ENCODE peak calls at places on chromosomes 1 and 21, in five cellular contexts. S, N, J, P and L are unnamed samples.

GRCh38 chr1:205612556-205612955 is 19.3 kb downstream of the ELK4 start:
- DNase-seq in S (no peak), N (no peak), J (no peak), P (no peak), L (no peak)

GRCh38 chr1:151024540-151025146 is 11.7 kb upstream of the BNIPL start:
- DNase-seq in S (no peak), N (peak), J (no peak), P (peak), L (peak)

GRCh38 chr1:25902462-25902861 is 3.8 kb downstream of the STMN1 start:
- DNase-seq in S (no peak), N (no peak), J (no peak), P (no peak), L (no peak)

GRCh38 chr1:111516008-111516535 is 12.6 kb upstream of the ADORA3 start:
- DNase-seq in S (no peak), N (no peak), J (no peak), P (no peak), L (peak)

GRCh38 chr1:85289207-85289847 is 12.9 kb upstream of the BCL10 start:
- DNase-seq in S (no peak), N (no peak), J (no peak), P (peak), L (no peak)

GRCh38 chr1:244967159-244967558 is 102.8 kb upstream of the HNRNPU start:
- DNase-seq in S (no peak), N (no peak), J (no peak), P (no peak), L (no peak)

GRCh38 chr1:101158424-101158823 is 78.4 kb upstream of the S1PR1 start:
- DNase-seq in S (no peak), N (no peak), J (no peak), P (no peak), L (no peak)

GRCh38 chr1:121519042-121519755 is 334.4 kb downstream of the SRGAP2C start:
- DNase-seq in S (peak), N (peak), J (no peak), P (no peak), L (peak)

GRCh38 chr1:205812271-205812877 is 624 bp downstream of the SLC41A1 start:
- DNase-seq in S (no peak), N (peak), J (no peak), P (no peak), L (no peak)

GRCh38 chr1:88983791-88984552 is 8.5 kb downstream of the KYAT3 start:
- DNase-seq in S (peak), N (peak), J (no peak), P (no peak), L (no peak)

GRCh38 chr1:27359822-27360158 is 7.0 kb downstream of the MAP3K6 start:
- DNase-seq in S (no peak), N (no peak), J (no peak), P (no peak), L (no peak)

GRCh38 chr1:206456577-206457375 is 13.5 kb upstream of the IKBKE start:
- DNase-seq in S (peak), N (no peak), J (no peak), P (peak), L (no peak)

GRCh38 chr1:30761312-30762151 is 4.0 kb upstream of the LAPTM5 start:
- DNase-seq in S (no peak), N (no peak), J (no peak), P (no peak), L (no peak)

GRCh38 chr1:176717052-176717754 is 254.2 kb downstream of the PAPPA2 start:
- DNase-seq in S (no peak), N (no peak), J (no peak), P (no peak), L (no peak)

GRCh38 chr1:59669752-59670312 is 144.9 kb upstream of the HOOK1 start:
- DNase-seq in S (no peak), N (no peak), J (no peak), P (no peak), L (peak)

GRCh38 chr21:28547795-28548194 is 444.9 kb downstream of the LTN1 start:
- DNase-seq in S (no peak), N (no peak), J (no peak), P (no peak), L (no peak)

GRCh38 chr1:23384312-23385058 is 14.8 kb upstream of the ZNF436 start:
- DNase-seq in S (no peak), N (no peak), J (no peak), P (no peak), L (no peak)

GRCh38 chr1:83794384-83794783 is 204.5 kb downstream of the TTLL7 start:
- DNase-seq in S (no peak), N (no peak), J (no peak), P (no peak), L (no peak)

GRCh38 chr1:150564051-150564991 is 15.1 kb downstream of the MCL1 start:
- DNase-seq in S (no peak), N (no peak), J (no peak), P (no peak), L (no peak)

GRCh38 chr1:42817440-42817767 is 207 bp upstream of the SVBP start:
- DNase-seq in S (no peak), N (no peak), J (no peak), P (no peak), L (no peak)

GRCh38 chr1:109193653-109194590 is 19.8 kb upstream of the SARS1 start:
- DNase-seq in S (no peak), N (peak), J (no peak), P (no peak), L (no peak)

GRCh38 chr1:51329443-51330325 is 678 bp downstream of the TTC39A start:
- DNase-seq in S (no peak), N (no peak), J (no peak), P (no peak), L (peak)

GRCh38 chr1:172630060-172630818 is 28.7 kb upstream of the FASLG start:
- DNase-seq in S (no peak), N (no peak), J (no peak), P (no peak), L (no peak)

GRCh38 chr1:21926814-21927530 is 10.1 kb downstream of the HSPG2 start:
- DNase-seq in S (peak), N (no peak), J (no peak), P (peak), L (no peak)

GRCh38 chr1:4175566-4176405 is 275.7 kb upstream of the C1orf174 start:
- DNase-seq in S (no peak), N (no peak), J (no peak), P (no peak), L (no peak)

GRCh38 chr1:150976879-150977694 is 2.5 kb upstream of the CERS2 start:
- DNase-seq in S (peak), N (peak), J (peak), P (no peak), L (peak)